ENCODE peak calls at places on chromosomes 1 and 21, in five cellular contexts. Z, T, X, U and Y are unnamed samples.

GRCh38 chr1:234975122-234975940 is 153.3 kb downstream of the TOMM20 start:
- DNase-seq in T (no peak), X (peak), Z (no peak), U (no peak), Y (peak)

GRCh38 chr1:25565188-25565591 is 21.8 kb downstream of the LDLRAP1 start:
- DNase-seq in X (peak), U (peak), T (no peak), Z (no peak), Y (no peak)

GRCh38 chr1:217363319-217363718 is 267.6 kb downstream of the GPATCH2 start:
- DNase-seq in X (peak), U (no peak), Z (no peak), T (no peak), Y (no peak)

GRCh38 chr21:46585191-46585953 is 19.5 kb downstream of the S100B start:
- DNase-seq in U (no peak), Z (no peak), X (no peak), T (no peak), Y (no peak)

GRCh38 chr1:51506537-51506936 is 12.5 kb downstream of the EPS15 start:
- DNase-seq in U (no peak), T (no peak), Z (no peak), X (peak), Y (no peak)

GRCh38 chr1:71823656-71824159 is 458.6 kb downstream of the NEGR1 start:
- DNase-seq in T (no peak), U (no peak), X (no peak), Z (no peak), Y (no peak)

GRCh38 chr1:6481820-6482471 is 9.5 kb downstream of the PLEKHG5 start:
- DNase-seq in U (no peak), Z (no peak), X (no peak), T (no peak), Y (no peak)

GRCh38 chr1:7690076-7690475 is 81.0 kb upstream of the VAMP3 start:
- DNase-seq in X (no peak), T (no peak), U (no peak), Z (no peak), Y (no peak)

GRCh38 chr1:232620356-232620841 is 9.5 kb downstream of the SIPA1L2 start:
- DNase-seq in T (no peak), Z (no peak), U (no peak), X (peak), Y (peak)